ENCODE peak calls at places on chromosomes 12 and 14, in five cellular contexts. Q is activated CD8-positive, alpha-beta memory T cell treated with anti-CD3 and anti-CD28 coated beads, Interleukin-2, amount 50 U/mL, for 48 hours; D is stimulated activated CD8-positive, alpha-beta memory T cell treated with anti-CD3 and anti-CD28 coated beads, Interleukin-7, amount 100 ng/mL, for 4 hours; R is Ammon's horn; Z is activated T-cell treated with anti-CD3 and anti-CD28 coated beads for 1 hour. B is an unnamed sample.

GRCh38 chr12:93315385-93315906 is 62.3 kb upstream of the NUDT4 start:
- DNase-seq in Q (no peak), D (no peak), R (no peak), Z (no peak), B (no peak)

GRCh38 chr12:105983622-105984325 is 155.0 kb downstream of the NUAK1 start:
- DNase-seq in Q (no peak), D (no peak), R (no peak), Z (no peak), B (no peak)

GRCh38 chr14:55780156-55780946 is 200.3 kb downstream of the KTN1 start:
- DNase-seq in Q (no peak), D (no peak), R (peak), Z (no peak), B (no peak)

GRCh38 chr12:125110641-125111360 is 45.6 kb downstream of the AACS start:
- DNase-seq in Q (no peak), D (no peak), R (no peak), Z (no peak), B (no peak)

GRCh38 chr14:100534528-100535286 is 52.5 kb downstream of the BEGAIN start:
- DNase-seq in Q (peak), D (no peak), R (no peak), Z (no peak), B (no peak)

GRCh38 chr14:81302613-81303012 is 81.9 kb upstream of the GTF2A1 start:
- DNase-seq in Q (no peak), D (no peak), R (no peak), Z (no peak), B (no peak)

GRCh38 chr14:99780690-99781089 is 12.5 kb upstream of the EML1 start:
- DNase-seq in Q (no peak), D (no peak), R (no peak), Z (no peak), B (no peak)

GRCh38 chr12:77163068-77163810 is 97.9 kb upstream of the E2F7 start:
- DNase-seq in Q (no peak), D (no peak), R (no peak), Z (no peak), B (no peak)

GRCh38 chr14:93944348-93945069 is 17.4 kb downstream of the FAM181A start:
- DNase-seq in Q (no peak), D (no peak), R (no peak), Z (no peak), B (no peak)

GRCh38 chr12:88684610-88685009 is 104.3 kb upstream of the KITLG start:
- DNase-seq in Q (no peak), D (no peak), R (no peak), Z (no peak), B (no peak)

GRCh38 chr12:11954181-11954580 is 116.6 kb upstream of the BCL2L14 start:
- DNase-seq in Q (no peak), D (no peak), R (no peak), Z (no peak), B (no peak)

GRCh38 chr12:24233519-24234246 is 284.2 kb upstream of the SOX5 start:
- DNase-seq in Q (no peak), D (no peak), R (no peak), Z (no peak), B (no peak)

GRCh38 chr14:26947265-26947664 is 349.4 kb upstream of the NOVA1 start:
- DNase-seq in Q (no peak), D (no peak), R (no peak), Z (no peak), B (no peak)

GRCh38 chr14:23324993-23325392 is 3.7 kb downstream of the PABPN1 start:
- DNase-seq in Q (no peak), D (no peak), R (no peak), Z (no peak), B (no peak)

GRCh38 chr12:85280138-85280983 is at the start of gene ALX1:
- DNase-seq in Q (peak), D (no peak), R (no peak), Z (no peak), B (no peak)

GRCh38 chr14:25800841-25801240 is 750.9 kb upstream of the STXBP6 start:
- DNase-seq in Q (no peak), D (no peak), R (no peak), Z (no peak), B (no peak)

B was measured in effector memory CD4-positive, alpha-beta T cell.